ENCODE peak calls at places on chromosomes 5 and 9, in four cellular contexts. P, Z, O and K are unnamed samples.

GRCh38 chr9:130137870-130138653 is 34.1 kb upstream of the NCS1 start:
- DNase-seq in P (no peak), Z (peak; percentile 64), O (no peak), K (peak; percentile 88)

GRCh38 chr9:2234371-2234893 is 219.3 kb downstream of the SMARCA2 start:
- DNase-seq in P (no peak), Z (no peak), O (no peak), K (no peak)

GRCh38 chr5:175129121-175129520 is 314.9 kb downstream of the DRD1 start:
- DNase-seq in P (no peak), Z (no peak), O (no peak), K (peak; percentile 63)

GRCh38 chr5:40631236-40631635 is 48.5 kb upstream of the PTGER4 start:
- DNase-seq in P (no peak), Z (no peak), O (no peak), K (no peak)

GRCh38 chr9:18149457-18150011 is 324.4 kb upstream of the ADAMTSL1 start:
- DNase-seq in P (no peak), Z (no peak), O (no peak), K (no peak)

GRCh38 chr5:112848116-112848811 is 12.8 kb upstream of the SRP19 start:
- DNase-seq in P (peak; percentile 68), Z (no peak), O (peak; percentile 76), K (peak; percentile 33)

GRCh38 chr9:127455299-127455992 is 4.1 kb downstream of the LRSAM1 start:
- DNase-seq in P (no peak), Z (no peak), O (no peak), K (peak; percentile 43)

GRCh38 chr5:25544652-25545249 is 900.0 kb upstream of the CDH10 start:
- DNase-seq in P (peak; percentile 0), Z (peak; percentile 64), O (peak; percentile 31), K (peak; percentile 27)

GRCh38 chr5:173829826-173830225 is 58.3 kb upstream of the CPEB4 start:
- DNase-seq in P (no peak), Z (no peak), O (no peak), K (peak; percentile 58)

GRCh38 chr5:126274396-126274795 is 148.8 kb upstream of the GRAMD2B start:
- DNase-seq in P (no peak), Z (no peak), O (no peak), K (no peak)

GRCh38 chr5:158126442-158127399 is 267.8 kb upstream of the CLINT1 start:
- DNase-seq in P (no peak), Z (no peak), O (no peak), K (no peak)

GRCh38 chr5:180640765-180641565 is 8.4 kb downstream of the FLT4 start:
- DNase-seq in P (no peak), Z (peak; percentile 39), O (no peak), K (no peak)

GRCh38 chr9:4828776-4829175 is 36.0 kb downstream of the RCL1 start:
- DNase-seq in P (no peak), Z (no peak), O (peak; percentile 49), K (no peak)

GRCh38 chr9:35690447-35691324 is 961 bp upstream of the TPM2 start:
- DNase-seq in P (no peak), Z (peak; percentile 84), O (no peak), K (peak; percentile 78)

GRCh38 chr5:176985516-176985915 is 21.1 kb downstream of the UIMC1 start:
- DNase-seq in P (no peak), Z (no peak), O (no peak), K (no peak)

GRCh38 chr9:106885451-106885850 is 22.5 kb downstream of the ZNF462 start:
- DNase-seq in P (no peak), Z (no peak), O (no peak), K (no peak)

GRCh38 chr9:2559212-2560152 is 62.1 kb upstream of the VLDLR start:
- DNase-seq in P (no peak), Z (no peak), O (no peak), K (no peak)

GRCh38 chr9:87422999-87423398 is 74.7 kb upstream of the DAPK1 start:
- DNase-seq in P (no peak), Z (no peak), O (no peak), K (no peak)

GRCh38 chr5:169804861-169805260 is 167.8 kb downstream of the DOCK2 start:
- DNase-seq in P (no peak), Z (no peak), O (no peak), K (no peak)

GRCh38 chr9:109765821-109766220 is 14.2 kb upstream of the PALM2AKAP2 start:
- DNase-seq in P (no peak), Z (no peak), O (no peak), K (no peak)

GRCh38 chr9:109767814-109768213 is 12.2 kb upstream of the PALM2AKAP2 start:
- DNase-seq in P (no peak), Z (no peak), O (no peak), K (no peak)

GRCh38 chr9:109767404-109767803 is 12.6 kb upstream of the PALM2AKAP2 start:
- DNase-seq in P (no peak), Z (peak; percentile 61), O (no peak), K (no peak)

GRCh38 chr9:109765278-109765677 is 14.7 kb upstream of the PALM2AKAP2 start:
- DNase-seq in P (no peak), Z (no peak), O (no peak), K (no peak)

DNA sequence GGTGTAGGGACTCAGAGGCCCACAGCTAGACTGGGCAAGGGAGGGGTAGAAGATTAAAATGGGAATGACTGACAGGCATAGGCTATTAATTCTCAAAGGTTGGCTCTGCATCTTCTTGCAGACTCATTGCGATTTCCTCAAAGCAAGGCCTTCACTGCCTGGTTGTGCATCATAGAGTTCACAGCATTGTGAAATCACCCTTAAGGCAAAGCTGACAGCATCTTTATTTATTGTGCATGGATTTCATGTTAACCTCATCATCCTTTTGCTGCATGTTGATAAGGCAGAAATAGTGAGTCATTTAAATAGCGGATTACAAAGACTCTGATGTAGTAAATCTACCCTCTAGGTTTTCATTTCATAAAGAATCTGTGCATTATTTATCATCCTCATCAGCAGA is 13.6 kb upstream of the PALM2AKAP2 start:
- DNase-seq in P (no peak), Z (no peak), O (no peak), K (no peak)
- TF ChIP-seq FOSL1 in P (no peak), Z (no peak), O (no peak), K (no peak)

DNA sequence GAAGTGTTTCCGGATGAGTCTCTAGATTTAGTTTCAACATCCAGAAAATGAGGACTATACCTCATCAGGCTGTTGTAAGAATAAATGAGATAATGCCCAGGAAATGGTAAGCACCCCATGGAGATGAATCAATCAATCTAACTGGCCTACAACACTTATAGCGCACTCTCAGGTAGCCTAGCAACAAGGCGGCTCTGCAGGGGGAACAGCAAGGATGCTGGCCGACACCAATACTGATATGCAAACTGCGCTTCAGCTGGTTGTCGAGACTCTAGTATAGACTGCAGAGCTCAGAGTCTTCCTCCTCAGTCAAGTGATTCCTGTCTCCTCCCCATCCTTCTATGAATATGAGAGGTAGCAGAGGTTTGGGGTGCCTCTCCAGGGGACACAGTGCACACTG is 218.8 kb upstream of the WWC1 start:
- DNase-seq in P (no peak), Z (no peak), O (no peak), K (no peak)
- TF ChIP-seq FOSL1 in P (no peak), Z (no peak), O (no peak), K (no peak)

GRCh38 chr9:128457207-128457606 is 1.4 kb downstream of the ODF2 start:
- DNase-seq in P (no peak), Z (peak; percentile 66), O (no peak), K (no peak)
- TF ChIP-seq FOSL1 in P (no peak), Z (no peak), O (no peak), K (no peak)

GRCh38 chr5:66171349-66172344 is 27.5 kb downstream of the SREK1 start:
- DNase-seq in P (no peak), Z (no peak), O (peak; percentile 32), K (peak; percentile 28)

GRCh38 chr5:66178799-66179198 is 34.7 kb downstream of the SREK1 start:
- DNase-seq in P (no peak), Z (no peak), O (no peak), K (no peak)

GRCh38 chr5:66169534-66169933 is 25.4 kb downstream of the SREK1 start:
- DNase-seq in P (no peak), Z (no peak), O (no peak), K (no peak)

GRCh38 chr5:66170196-66170919 is 26.3 kb downstream of the SREK1 start:
- DNase-seq in P (no peak), Z (no peak), O (no peak), K (no peak)

DNA sequence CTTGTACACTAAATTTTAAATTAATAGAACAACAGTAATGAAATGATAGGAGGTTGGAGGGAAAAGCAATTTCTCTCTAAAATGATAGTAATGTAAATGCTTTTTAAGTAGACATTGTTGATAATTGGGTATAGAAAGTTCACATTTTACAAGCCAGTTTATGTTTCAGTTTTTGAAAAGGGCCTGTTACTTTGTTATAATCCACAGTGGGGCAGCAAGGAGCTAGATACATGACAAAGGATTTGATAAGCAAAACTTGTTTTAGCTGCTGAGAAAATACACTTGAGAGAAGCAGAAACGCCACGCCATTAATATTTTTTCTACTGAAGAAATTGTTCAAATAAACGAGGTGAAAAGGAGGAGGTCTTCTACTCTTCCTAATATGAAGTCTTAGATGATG is 30.2 kb downstream of the SREK1 start:
- DNase-seq in P (no peak), Z (no peak), O (peak; percentile 3), K (no peak)
- TF ChIP-seq FOSL1 in P (no peak), Z (no peak), O (no peak), K (no peak)

GRCh38 chr5:123471385-123471784 is 40.6 kb upstream of the CSNK1G3 start:
- DNase-seq in P (no peak), Z (no peak), O (no peak), K (no peak)

GRCh38 chr5:123474238-123474637 is 37.7 kb upstream of the CSNK1G3 start:
- DNase-seq in P (no peak), Z (no peak), O (no peak), K (no peak)

GRCh38 chr5:123472150-123472549 is 39.8 kb upstream of the CSNK1G3 start:
- DNase-seq in P (no peak), Z (no peak), O (no peak), K (peak; percentile 21)

GRCh38 chr5:123482258-123482657 is 29.7 kb upstream of the CSNK1G3 start:
- DNase-seq in P (no peak), Z (no peak), O (no peak), K (no peak)

DNA sequence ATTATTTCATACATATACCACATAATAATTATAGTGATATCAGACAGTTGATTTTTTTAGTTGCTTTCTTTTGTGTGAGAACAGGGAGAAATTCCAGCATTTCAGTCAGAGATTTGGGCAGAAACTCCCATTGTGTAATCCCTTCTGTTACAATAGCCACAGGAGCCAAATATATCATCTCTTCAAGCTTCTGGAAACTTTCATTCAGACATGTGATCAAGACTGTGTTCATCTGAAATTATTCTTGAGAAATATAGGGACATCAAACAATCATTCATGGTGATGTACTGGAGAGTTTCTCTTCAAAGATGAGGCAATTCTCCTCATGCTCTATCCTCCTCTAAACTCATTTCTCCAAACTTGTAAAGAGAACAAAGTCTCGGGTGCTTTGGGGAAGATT is 35.3 kb upstream of the CSNK1G3 start:
- DNase-seq in P (no peak), Z (no peak), O (no peak), K (no peak)
- TF ChIP-seq FOSL1 in P (no peak), Z (no peak), O (no peak), K (no peak)